ENCODE peak calls at places on chromosomes 5 and 9, in eight cellular contexts. U is upper lobe of left lung, N is stomach, H is breast epithelium, A is uterus, L is tibial nerve, B is transverse colon, C is heart left ventricle. M is an unnamed sample. For H3K4me1, the result is how much of the 10 kb centered on the place peaks cover.

GRCh38 chr9:114035221-114035844 is 42.8 kb downstream of the AMBP start:
- DNase-seq in N (no peak), C (no peak), U (peak), H (peak), B (no peak), L (no peak), A (no peak), M (no peak)

GRCh38 chr9:118829334-118829733 is 539.9 kb downstream of the BRINP1 start:
- DNase-seq in U (no peak), H (no peak), C (no peak), L (no peak), A (no peak), N (no peak), B (no peak), M (no peak)

GRCh38 chr5:171835066-171835465 is 49.4 kb downstream of the SMIM23 start:
- DNase-seq in C (no peak), B (no peak), U (no peak), H (no peak), L (no peak), A (no peak), N (no peak), M (no peak)

GRCh38 chr9:38358390-38359296 is 33.9 kb upstream of the ALDH1B1 start:
- DNase-seq in B (no peak), C (no peak), A (no peak), H (no peak), L (no peak), N (no peak), U (no peak), M (no peak)

GRCh38 chr9:38339087-38339486 is 53.4 kb upstream of the ALDH1B1 start:
- DNase-seq in N (no peak), B (no peak), C (no peak), U (no peak), H (no peak), A (no peak), L (no peak), M (no peak)

GRCh38 chr5:142248853-142249462 is 75.9 kb downstream of the SPRY4 start:
- DNase-seq in C (peak), H (no peak), U (peak), A (no peak), N (peak), B (peak), L (no peak), M (no peak)

GRCh38 chr9:79535534-79535933 is 36.2 kb upstream of the TLE4 start:
- DNase-seq in N (no peak), C (no peak), B (no peak), L (no peak), U (no peak), H (no peak), A (no peak), M (no peak)

GRCh38 chr5:141825836-141826560 is 52.2 kb downstream of the PCDH1 start:
- DNase-seq in C (no peak), A (no peak), L (no peak), U (no peak), N (no peak), H (no peak), B (no peak), M (no peak)

GRCh38 chr9:5894237-5894959 is 3.7 kb downstream of the MLANA start:
- DNase-seq in L (no peak), C (no peak), U (no peak), N (no peak), B (no peak), H (no peak), A (no peak), M (no peak)

GRCh38 chr9:34694811-34695210 is 3.7 kb upstream of the CCL19 start:
- DNase-seq in U (no peak), N (no peak), L (no peak), B (no peak), C (no peak), H (no peak), A (no peak), M (no peak)

GRCh38 chr5:109396965-109397364 is 12.8 kb downstream of the PJA2 start:
- DNase-seq in U (no peak), H (no peak), C (no peak), N (no peak), L (no peak), A (no peak), B (no peak), M (no peak)
- H3K4me1 ChIP-seq in U (under half), H (under half), C (half or more), N (half or more), L (under half), A (under half), B (half or more), M (under half)

GRCh38 chr9:75185585-75186170 is 97.4 kb downstream of the OSTF1 start:
- DNase-seq in L (no peak), H (no peak), U (no peak), B (peak), C (no peak), A (no peak), N (peak), M (peak)
- TF ChIP-seq CTCF in L (no peak), H (no peak), U (no peak), B (peak), C (peak), A (no peak), N (peak), M (no peak)

GRCh38 chr5:138178516-138179276 is at the start of the genes BRD8 and KIF20A:
- DNase-seq in N (peak), C (peak), A (peak), B (peak), L (peak), H (peak), U (peak), M (peak)
- TF ChIP-seq POLR2A in N (no peak), C (peak), A (peak), B (peak), L (peak), H (no peak), U (no peak), M (no peak)

DNA sequence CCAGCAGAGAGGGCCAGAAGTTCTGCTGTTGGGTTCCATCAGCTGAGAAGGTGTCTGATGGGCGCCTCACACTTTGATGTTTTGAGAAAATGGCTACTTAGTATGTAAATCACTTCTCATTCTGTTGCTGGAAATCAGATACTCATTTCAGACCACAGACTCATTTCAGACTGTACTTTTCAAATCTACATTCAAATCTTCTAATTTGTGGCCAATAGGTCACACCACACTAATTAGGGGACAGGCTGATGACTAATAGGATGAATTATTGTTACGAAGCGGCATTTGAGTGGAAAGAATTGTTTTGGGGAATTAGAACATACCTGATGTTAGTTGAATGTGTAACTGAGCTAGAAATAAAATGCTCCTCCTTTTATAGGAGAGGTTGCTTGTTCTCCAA is 13.2 kb downstream of the MTAP start:
- DNase-seq in U (no peak), H (no peak), L (no peak), N (no peak), A (no peak), B (no peak), C (no peak), M (no peak)
- H3K4me1 ChIP-seq in U (under half), H (under half), L (under half), N (under half), A (under half), B (under half), C (under half), M (under half)

DNA sequence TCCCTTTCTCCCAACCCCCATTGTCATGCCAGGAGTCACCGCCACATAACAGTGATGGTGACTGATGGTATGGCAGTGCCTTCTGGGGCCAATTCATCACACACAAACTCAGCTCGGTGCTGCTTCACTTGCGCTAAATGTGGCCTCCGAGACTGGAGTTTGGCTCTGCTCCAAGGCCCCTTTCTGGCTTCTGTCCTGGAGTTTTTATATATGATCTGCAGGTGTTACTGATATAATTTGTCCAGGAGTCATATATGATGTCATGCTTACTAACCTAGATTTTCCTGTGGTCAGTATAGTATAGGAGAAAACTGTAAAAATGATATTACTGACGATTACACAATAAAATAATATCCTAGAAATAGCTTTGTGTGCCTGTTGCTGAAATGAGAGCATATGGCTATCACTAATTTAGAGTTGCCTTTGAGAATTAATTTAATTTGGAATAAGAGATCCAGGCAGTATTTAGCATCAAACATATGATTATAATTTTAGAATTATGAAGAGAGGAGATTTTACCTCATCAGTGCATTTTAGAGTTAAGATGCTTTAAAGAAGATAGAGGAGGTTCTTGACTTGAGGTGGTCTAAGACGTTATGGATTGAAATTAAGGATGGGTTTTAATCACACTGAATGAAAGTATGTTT is 334.1 kb upstream of the CD180 start:
- DNase-seq in L (no peak), H (no peak), U (no peak), N (no peak), A (no peak), B (no peak), C (no peak), M (no peak)
- TF ChIP-seq CTCF in L (no peak), H (no peak), U (no peak), N (no peak), A (no peak), B (no peak), C (no peak), M (no peak)

DNA sequence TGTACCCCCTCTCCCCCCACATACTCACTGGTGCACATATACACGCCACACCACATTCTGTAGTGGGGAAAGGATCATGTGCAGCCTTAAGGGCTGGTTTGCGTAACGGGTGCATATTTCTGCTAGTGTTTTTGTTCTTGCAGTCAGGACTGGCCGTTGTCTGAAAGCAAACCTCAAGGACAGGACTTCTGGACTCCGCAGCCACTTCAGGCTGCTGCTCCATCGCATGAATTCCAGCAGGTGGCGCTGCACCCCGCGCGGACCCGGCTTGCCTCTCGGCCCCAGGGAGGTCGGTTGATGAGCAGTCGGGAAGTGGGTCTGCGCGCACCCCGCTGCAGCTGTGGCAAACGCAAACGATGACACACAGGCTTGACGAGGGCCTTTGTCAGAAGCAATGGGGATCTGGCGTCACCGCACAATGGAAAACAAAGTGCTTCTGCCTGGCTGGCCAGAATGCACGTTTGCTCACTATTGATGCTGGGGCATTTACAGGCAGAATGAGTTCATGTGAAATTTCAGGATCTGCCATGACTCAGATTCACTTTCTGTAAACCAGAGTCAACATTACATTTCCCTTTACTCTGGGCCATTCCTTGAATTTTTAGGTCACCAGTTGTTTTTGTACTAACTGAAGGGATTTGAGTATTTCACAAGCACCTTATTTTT is 36.3 kb upstream of the GLRX start:
- DNase-seq in L (peak), A (peak), H (peak), C (peak), U (peak), N (peak), B (peak), M (peak)
- TF ChIP-seq POLR2A in L (peak), A (peak), H (no peak), C (peak), U (no peak), N (no peak), B (no peak), M (no peak)

DNA sequence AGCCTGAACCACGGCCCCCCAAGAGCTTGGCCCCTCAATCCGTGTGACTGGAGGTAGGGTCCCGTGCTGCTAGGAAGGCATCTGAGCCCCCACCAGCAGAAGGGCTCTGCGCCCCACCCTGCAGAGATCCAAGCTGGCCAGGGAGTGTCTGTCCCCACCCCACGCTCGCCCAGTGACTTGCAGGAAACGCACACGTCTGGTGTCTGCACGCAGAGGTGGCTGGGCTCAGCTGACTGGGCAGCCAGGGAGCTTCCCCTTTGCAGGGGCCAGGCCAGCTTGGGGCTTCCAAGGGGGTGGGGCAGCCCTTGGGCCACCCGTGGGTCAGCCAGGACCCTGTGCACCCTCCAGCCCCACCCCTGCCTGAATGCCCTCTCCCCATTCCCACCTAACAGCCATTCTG is 24.3 kb downstream of the NOTCH1 start:
- DNase-seq in C (peak), H (no peak), U (no peak), B (peak), N (peak), A (no peak), L (no peak), M (no peak)
- H3K4me1 ChIP-seq in C (under half), H (under half), U (half or more), B (half or more), N (half or more), A (under half), L (under half), M (under half)